ENCODE peak calls at places on chromosome 7, in five cellular contexts. A is activated CD8-positive, alpha-beta memory T cell treated with anti-CD3 and anti-CD28 coated beads, Interleukin-2, amount 50 U/mL, for 48 hours; L is iPS-NIHi11; F is activated CD4-positive, CD25-positive, alpha-beta regulatory T cell treated with anti-CD3 and anti-CD28 coated beads, Interleukin-2, amount 50 U/mL, for 16 hours; V is astrocyte of the cerebellum. H is an unnamed sample.
A peak's percentile ranks its signal among the peaks of the same experiment; 100 is the strongest.

GRCh38 chr7:56110611-56111010 is 4.3 kb upstream of the CHCHD2 start:
- DNase-seq in A (no peak), L (no peak), F (no peak), V (no peak), H (no peak)

GRCh38 chr7:37916017-37916672 is 472 bp downstream of the SFRP4 start:
- DNase-seq in A (peak; percentile 53), L (peak; percentile 14), F (no peak), V (no peak), H (no peak)

GRCh38 chr7:131357282-131357880 is 29.7 kb downstream of the MKLN1 start:
- DNase-seq in A (no peak), L (no peak), F (no peak), V (no peak), H (no peak)

GRCh38 chr7:46071601-46072000 is 150.5 kb upstream of the IGFBP3 start:
- DNase-seq in A (no peak), L (no peak), F (no peak), V (peak; percentile 43), H (no peak)

GRCh38 chr7:105163718-105164117 is 149.7 kb downstream of the KMT2E start:
- DNase-seq in A (no peak), L (no peak), F (no peak), V (no peak), H (no peak)

GRCh38 chr7:101906291-101907260 is 89.2 kb downstream of the CUX1 start:
- DNase-seq in A (no peak), L (no peak), F (no peak), V (no peak), H (no peak)

GRCh38 chr7:112877671-112878460 is 87.7 kb upstream of the TMEM168 start:
- DNase-seq in A (no peak), L (no peak), F (no peak), V (no peak), H (no peak)

GRCh38 chr7:96248405-96248804 is 73.5 kb downstream of the SLC25A13 start:
- DNase-seq in A (no peak), L (no peak), F (no peak), V (no peak), H (no peak)

GRCh38 chr7:132654150-132654549 is 77.9 kb upstream of the PLXNA4 start:
- DNase-seq in A (no peak), L (peak; percentile 56), F (no peak), V (no peak), H (no peak)

GRCh38 chr7:132337450-132338080 is 238.7 kb downstream of the PLXNA4 start:
- DNase-seq in A (no peak), L (no peak), F (no peak), V (no peak), H (no peak)

GRCh38 chr7:522071-522937 is 2.7 kb upstream of the PDGFA start:
- DNase-seq in A (no peak), L (peak; percentile 72), F (no peak), V (no peak), H (peak; percentile 18)